ENCODE peak calls at places on chromosome 16, in eight cellular contexts. One of them, this sample, is unnamed.

GRCh38 chr16:85612801-85613608 is at the start of gene GSE1:
- DNase-seq in Caco-2: peak
- DNase-seq in T-helper 1 cell: peak
- DNase-seq in stimulated activated naive CD8-positive, alpha-beta T cell treated with anti-CD3 and anti-CD28 coated beads, Interleukin-15, Interleukin-2, amounts not matched to agents 100 U/mL and 50 U/mL, for 24 hours: peak
- DNase-seq in BJ: peak
- DNase-seq in cardiac fibroblast: peak
- DNase-seq in AG09319: no peak
- DNase-seq in mesothelial cell of epicardium: peak
- DNase-seq in this sample: peak

GRCh38 chr16:47064775-47065174 is 79.0 kb downstream of the NETO2 start:
- DNase-seq in Caco-2: no peak
- DNase-seq in T-helper 1 cell: no peak
- DNase-seq in stimulated activated naive CD8-positive, alpha-beta T cell treated with anti-CD3 and anti-CD28 coated beads, Interleukin-15, Interleukin-2, amounts not matched to agents 100 U/mL and 50 U/mL, for 24 hours: no peak
- DNase-seq in BJ: no peak
- DNase-seq in cardiac fibroblast: no peak
- DNase-seq in AG09319: no peak
- DNase-seq in mesothelial cell of epicardium: no peak
- DNase-seq in this sample: no peak

GRCh38 chr16:49528564-49529150 is 155.1 kb downstream of the C16orf78 start:
- DNase-seq in Caco-2: no peak
- DNase-seq in T-helper 1 cell: no peak
- DNase-seq in stimulated activated naive CD8-positive, alpha-beta T cell treated with anti-CD3 and anti-CD28 coated beads, Interleukin-15, Interleukin-2, amounts not matched to agents 100 U/mL and 50 U/mL, for 24 hours: peak
- DNase-seq in BJ: no peak
- DNase-seq in cardiac fibroblast: peak
- DNase-seq in AG09319: no peak
- DNase-seq in mesothelial cell of epicardium: no peak
- DNase-seq in this sample: no peak

GRCh38 chr16:9199312-9199711 is 107.9 kb downstream of the HAPSTR1 start:
- DNase-seq in Caco-2: no peak
- DNase-seq in T-helper 1 cell: no peak
- DNase-seq in stimulated activated naive CD8-positive, alpha-beta T cell treated with anti-CD3 and anti-CD28 coated beads, Interleukin-15, Interleukin-2, amounts not matched to agents 100 U/mL and 50 U/mL, for 24 hours: no peak
- DNase-seq in BJ: no peak
- DNase-seq in cardiac fibroblast: no peak
- DNase-seq in AG09319: no peak
- DNase-seq in mesothelial cell of epicardium: no peak
- DNase-seq in this sample: no peak

GRCh38 chr16:88593489-88593888 is 23.3 kb downstream of the ZC3H18 start:
- DNase-seq in Caco-2: no peak
- DNase-seq in T-helper 1 cell: no peak
- DNase-seq in stimulated activated naive CD8-positive, alpha-beta T cell treated with anti-CD3 and anti-CD28 coated beads, Interleukin-15, Interleukin-2, amounts not matched to agents 100 U/mL and 50 U/mL, for 24 hours: no peak
- DNase-seq in BJ: no peak
- DNase-seq in cardiac fibroblast: no peak
- DNase-seq in AG09319: no peak
- DNase-seq in mesothelial cell of epicardium: no peak
- DNase-seq in this sample: no peak

GRCh38 chr16:482468-483185 is 44.9 kb upstream of the CAPN15 start:
- DNase-seq in Caco-2: no peak
- DNase-seq in T-helper 1 cell: no peak
- DNase-seq in stimulated activated naive CD8-positive, alpha-beta T cell treated with anti-CD3 and anti-CD28 coated beads, Interleukin-15, Interleukin-2, amounts not matched to agents 100 U/mL and 50 U/mL, for 24 hours: no peak
- DNase-seq in BJ: no peak
- DNase-seq in cardiac fibroblast: no peak
- DNase-seq in AG09319: no peak
- DNase-seq in mesothelial cell of epicardium: no peak
- DNase-seq in this sample: no peak

GRCh38 chr16:55297062-55297909 is 26.7 kb upstream of the IRX6 start:
- DNase-seq in Caco-2: no peak
- DNase-seq in T-helper 1 cell: no peak
- DNase-seq in stimulated activated naive CD8-positive, alpha-beta T cell treated with anti-CD3 and anti-CD28 coated beads, Interleukin-15, Interleukin-2, amounts not matched to agents 100 U/mL and 50 U/mL, for 24 hours: no peak
- DNase-seq in BJ: no peak
- DNase-seq in cardiac fibroblast: no peak
- DNase-seq in AG09319: no peak
- DNase-seq in mesothelial cell of epicardium: no peak
- DNase-seq in this sample: no peak

GRCh38 chr16:56793504-56793903 is 63.6 kb downstream of the NUP93 start:
- DNase-seq in Caco-2: no peak
- DNase-seq in T-helper 1 cell: no peak
- DNase-seq in stimulated activated naive CD8-positive, alpha-beta T cell treated with anti-CD3 and anti-CD28 coated beads, Interleukin-15, Interleukin-2, amounts not matched to agents 100 U/mL and 50 U/mL, for 24 hours: no peak
- DNase-seq in BJ: no peak
- DNase-seq in cardiac fibroblast: peak
- DNase-seq in AG09319: no peak
- DNase-seq in mesothelial cell of epicardium: no peak
- DNase-seq in this sample: no peak

GRCh38 chr16:52424591-52424990 is 122.4 kb downstream of the TOX3 start:
- DNase-seq in Caco-2: no peak
- DNase-seq in T-helper 1 cell: no peak
- DNase-seq in stimulated activated naive CD8-positive, alpha-beta T cell treated with anti-CD3 and anti-CD28 coated beads, Interleukin-15, Interleukin-2, amounts not matched to agents 100 U/mL and 50 U/mL, for 24 hours: no peak
- DNase-seq in BJ: no peak
- DNase-seq in cardiac fibroblast: no peak
- DNase-seq in AG09319: no peak
- DNase-seq in mesothelial cell of epicardium: no peak
- DNase-seq in this sample: no peak

GRCh38 chr16:72400257-72401078 is 228.5 kb upstream of the PMFBP1 start:
- DNase-seq in Caco-2: peak
- DNase-seq in T-helper 1 cell: no peak
- DNase-seq in stimulated activated naive CD8-positive, alpha-beta T cell treated with anti-CD3 and anti-CD28 coated beads, Interleukin-15, Interleukin-2, amounts not matched to agents 100 U/mL and 50 U/mL, for 24 hours: peak
- DNase-seq in BJ: peak
- DNase-seq in cardiac fibroblast: peak
- DNase-seq in AG09319: peak
- DNase-seq in mesothelial cell of epicardium: no peak
- DNase-seq in this sample: no peak

GRCh38 chr16:318628-319027 is 33.9 kb downstream of the AXIN1 start:
- DNase-seq in Caco-2: no peak
- DNase-seq in T-helper 1 cell: no peak
- DNase-seq in stimulated activated naive CD8-positive, alpha-beta T cell treated with anti-CD3 and anti-CD28 coated beads, Interleukin-15, Interleukin-2, amounts not matched to agents 100 U/mL and 50 U/mL, for 24 hours: peak
- DNase-seq in BJ: no peak
- DNase-seq in cardiac fibroblast: no peak
- DNase-seq in AG09319: no peak
- DNase-seq in mesothelial cell of epicardium: no peak
- DNase-seq in this sample: no peak

GRCh38 chr16:12942861-12943260 is 41.5 kb downstream of the SHISA9 start:
- DNase-seq in Caco-2: no peak
- DNase-seq in T-helper 1 cell: no peak
- DNase-seq in stimulated activated naive CD8-positive, alpha-beta T cell treated with anti-CD3 and anti-CD28 coated beads, Interleukin-15, Interleukin-2, amounts not matched to agents 100 U/mL and 50 U/mL, for 24 hours: no peak
- DNase-seq in BJ: no peak
- DNase-seq in cardiac fibroblast: no peak
- DNase-seq in AG09319: no peak
- DNase-seq in mesothelial cell of epicardium: no peak
- DNase-seq in this sample: no peak

GRCh38 chr16:55510185-55510805 is 1.4 kb downstream of the LPCAT2 start:
- DNase-seq in Caco-2: no peak
- DNase-seq in T-helper 1 cell: no peak
- DNase-seq in stimulated activated naive CD8-positive, alpha-beta T cell treated with anti-CD3 and anti-CD28 coated beads, Interleukin-15, Interleukin-2, amounts not matched to agents 100 U/mL and 50 U/mL, for 24 hours: no peak
- DNase-seq in BJ: no peak
- DNase-seq in cardiac fibroblast: no peak
- DNase-seq in AG09319: no peak
- DNase-seq in mesothelial cell of epicardium: no peak
- DNase-seq in this sample: no peak

GRCh38 chr16:3027983-3028715 is 4.3 kb downstream of the THOC6 start:
- DNase-seq in Caco-2: peak
- DNase-seq in T-helper 1 cell: peak
- DNase-seq in stimulated activated naive CD8-positive, alpha-beta T cell treated with anti-CD3 and anti-CD28 coated beads, Interleukin-15, Interleukin-2, amounts not matched to agents 100 U/mL and 50 U/mL, for 24 hours: peak
- DNase-seq in BJ: no peak
- DNase-seq in cardiac fibroblast: peak
- DNase-seq in AG09319: no peak
- DNase-seq in mesothelial cell of epicardium: peak
- DNase-seq in this sample: peak

GRCh38 chr16:85092309-85092708 is 20.0 kb downstream of the CIBAR2 start:
- DNase-seq in Caco-2: no peak
- DNase-seq in T-helper 1 cell: no peak
- DNase-seq in stimulated activated naive CD8-positive, alpha-beta T cell treated with anti-CD3 and anti-CD28 coated beads, Interleukin-15, Interleukin-2, amounts not matched to agents 100 U/mL and 50 U/mL, for 24 hours: no peak
- DNase-seq in BJ: no peak
- DNase-seq in cardiac fibroblast: no peak
- DNase-seq in AG09319: no peak
- DNase-seq in mesothelial cell of epicardium: no peak
- DNase-seq in this sample: no peak

This sample was measured in activated T-helper 9 cell treated with anti-CD3 and anti-CD28 coated beads, Interleukin-2, amount 50 U/mL, for 16 hours.